ENCODE peak calls at places on chromosomes 5 and 9, in ten cellular contexts. D is neural crest cell, C is epithelial cell of proximal tubule, W is progenitor cell of endocrine pancreas, G is WTC11, O is left ventricle myocardium inferior, B is gastrocnemius medialis, Y is cardiac muscle cell, U is stomach, Q is tibial nerve. X is an unnamed sample.

GRCh38 chr5:60076746-60077145 is 183.2 kb upstream of the PDE4D start:
- DNase-seq in D (no peak), C (no peak), W (no peak), G (no peak), O (no peak), B (no peak), Y (no peak), U (no peak), Q (no peak), X (no peak)

GRCh38 chr9:37337301-37337905 is 85.1 kb upstream of the GRHPR start:
- DNase-seq in D (no peak), C (no peak), W (no peak), G (no peak), O (no peak), B (no peak), Y (no peak), U (no peak), Q (no peak), X (no peak)

GRCh38 chr5:141835928-141836667 is 42.1 kb downstream of the PCDH1 start:
- DNase-seq in D (no peak), C (no peak), W (no peak), G (no peak), O (peak), B (no peak), Y (peak), U (no peak), Q (no peak), X (no peak)

GRCh38 chr9:115551396-115551795 is 433.4 kb upstream of the TNC start:
- DNase-seq in D (no peak), C (no peak), W (no peak), G (no peak), O (no peak), B (no peak), Y (peak), U (no peak), Q (no peak), X (no peak)

GRCh38 chr9:133088146-133088750 is 26.5 kb downstream of the CEL start:
- DNase-seq in D (no peak), C (no peak), W (no peak), G (no peak), O (no peak), B (no peak), Y (no peak), U (no peak), Q (no peak), X (no peak)

GRCh38 chr9:13367784-13368183 is 88.3 kb upstream of the MPDZ start:
- DNase-seq in D (no peak), C (no peak), W (no peak), G (no peak), O (no peak), B (no peak), Y (no peak), U (no peak), Q (no peak), X (no peak)

GRCh38 chr9:86222667-86223066 is 36.8 kb downstream of the C9orf153 start:
- DNase-seq in D (no peak), C (no peak), W (no peak), G (no peak), O (no peak), B (no peak), Y (no peak), U (no peak), Q (no peak), X (no peak)

GRCh38 chr5:165035520-165035919 is 1530.1 kb downstream of the MAT2B start:
- DNase-seq in D (no peak), C (no peak), W (no peak), G (no peak), O (no peak), B (no peak), Y (no peak), U (no peak), Q (no peak), X (no peak)

GRCh38 chr5:140041492-140042421 is 1.3 kb downstream of the NRG2 start:
- DNase-seq in D (peak), C (no peak), W (peak), G (peak), O (peak), B (peak), Y (peak), U (peak), Q (peak), X (peak)

GRCh38 chr9:34628656-34629491 is at the start of gene ARID3C:
- DNase-seq in D (no peak), C (no peak), W (peak), G (peak), O (no peak), B (no peak), Y (peak), U (peak), Q (no peak), X (peak)

GRCh38 chr5:132639706-132640130 is 18.3 kb upstream of the IL13 start:
- DNase-seq in D (no peak), C (no peak), W (no peak), G (no peak), O (no peak), B (no peak), Y (no peak), U (no peak), Q (no peak), X (no peak)

GRCh38 chr9:91047993-91048607 is 246.5 kb downstream of the SYK start:
- DNase-seq in D (no peak), C (peak), W (no peak), G (no peak), O (no peak), B (no peak), Y (peak), U (no peak), Q (no peak), X (no peak)

GRCh38 chr9:35499029-35499700 is 9.3 kb downstream of the RUSC2 start:
- DNase-seq in D (no peak), C (no peak), W (no peak), G (no peak), O (no peak), B (no peak), Y (no peak), U (no peak), Q (no peak), X (no peak)

GRCh38 chr5:173474881-173475287 is 141.6 kb downstream of the BOD1 start:
- DNase-seq in D (no peak), C (no peak), W (no peak), G (no peak), O (no peak), B (no peak), Y (peak), U (no peak), Q (no peak), X (no peak)

GRCh38 chr5:59988396-59988795 is 94.9 kb upstream of the PDE4D start:
- DNase-seq in D (no peak), C (no peak), W (no peak), G (no peak), O (no peak), B (no peak), Y (no peak), U (no peak), Q (no peak), X (no peak)

GRCh38 chr9:125932012-125932411 is 184.8 kb downstream of the PBX3 start:
- DNase-seq in D (no peak), C (peak), W (no peak), G (no peak), O (no peak), B (no peak), Y (peak), U (no peak), Q (no peak), X (no peak)

GRCh38 chr5:116068028-116068632 is 16.7 kb upstream of the COMMD10 start:
- DNase-seq in D (peak), C (no peak), W (no peak), G (no peak), O (no peak), B (no peak), Y (peak), U (no peak), Q (peak), X (no peak)

GRCh38 chr5:75048457-75048953 is 3.9 kb downstream of the GCNT4 start:
- DNase-seq in D (no peak), C (no peak), W (no peak), G (no peak), O (no peak), B (no peak), Y (peak), U (no peak), Q (no peak), X (no peak)

GRCh38 chr9:130759738-130760137 is 66.2 kb downstream of the EXOSC2 start:
- DNase-seq in D (no peak), C (no peak), W (no peak), G (no peak), O (no peak), B (no peak), Y (no peak), U (no peak), Q (no peak), X (no peak)

GRCh38 chr5:146068977-146069779 is 36.2 kb downstream of the PLAC8L1 start:
- DNase-seq in D (no peak), C (no peak), W (no peak), G (no peak), O (no peak), B (no peak), Y (no peak), U (no peak), Q (no peak), X (no peak)

GRCh38 chr9:137299938-137300337 is 2.1 kb downstream of the NRARP start:
- DNase-seq in D (no peak), C (no peak), W (peak), G (peak), O (peak), B (no peak), Y (no peak), U (no peak), Q (no peak), X (peak)

GRCh38 chr9:114371986-114372917 is 15.5 kb downstream of the AKNA start:
- DNase-seq in D (no peak), C (peak), W (no peak), G (no peak), O (no peak), B (no peak), Y (peak), U (no peak), Q (no peak), X (no peak)

GRCh38 chr5:171242521-171242920 is 66.5 kb upstream of the TLX3 start:
- DNase-seq in D (no peak), C (no peak), W (no peak), G (no peak), O (no peak), B (no peak), Y (peak), U (no peak), Q (no peak), X (no peak)

GRCh38 chr9:99264070-99264469 is 42.0 kb downstream of the SEC61B start:
- DNase-seq in D (no peak), C (no peak), W (no peak), G (peak), O (no peak), B (no peak), Y (peak), U (no peak), Q (no peak), X (no peak)

GRCh38 chr9:126480810-126481209 is 132.9 kb upstream of the LMX1B start:
- DNase-seq in D (no peak), C (no peak), W (no peak), G (no peak), O (no peak), B (no peak), Y (no peak), U (no peak), Q (no peak), X (no peak)

GRCh38 chr9:120729796-120730195 is 15.5 kb upstream of the MEGF9 start:
- DNase-seq in D (no peak), C (no peak), W (no peak), G (peak), O (no peak), B (no peak), Y (no peak), U (no peak), Q (no peak), X (no peak)

GRCh38 chr5:80706835-80707447 is 52.2 kb upstream of the DHFR start:
- DNase-seq in D (no peak), C (no peak), W (no peak), G (no peak), O (no peak), B (no peak), Y (no peak), U (no peak), Q (no peak), X (no peak)

GRCh38 chr5:2759696-2760461 is 8.4 kb upstream of the IRX2 start:
- DNase-seq in D (no peak), C (no peak), W (no peak), G (no peak), O (no peak), B (no peak), Y (no peak), U (no peak), Q (no peak), X (no peak)

GRCh38 chr5:122259995-122260394 is 52.0 kb upstream of the SNCAIP start:
- DNase-seq in D (no peak), C (peak), W (no peak), G (no peak), O (no peak), B (no peak), Y (peak), U (no peak), Q (no peak), X (no peak)

GRCh38 chr5:154470949-154471870 is 6.8 kb downstream of the HAND1 start:
- DNase-seq in D (no peak), C (no peak), W (no peak), G (no peak), O (no peak), B (no peak), Y (no peak), U (no peak), Q (no peak), X (no peak)

GRCh38 chr9:121560921-121561320 is 61.3 kb upstream of the GGTA1 start:
- DNase-seq in D (no peak), C (no peak), W (no peak), G (no peak), O (no peak), B (no peak), Y (no peak), U (no peak), Q (no peak), X (no peak)

GRCh38 chr9:19992556-19992955 is 203.7 kb upstream of the SLC24A2 start:
- DNase-seq in D (no peak), C (peak), W (no peak), G (no peak), O (no peak), B (no peak), Y (peak), U (no peak), Q (no peak), X (no peak)

GRCh38 chr5:9265391-9266287 is 280.2 kb downstream of the SEMA5A start:
- DNase-seq in D (no peak), C (no peak), W (no peak), G (peak), O (peak), B (no peak), Y (peak), U (no peak), Q (no peak), X (no peak)

GRCh38 chr5:171610053-171610452 is 175.6 kb upstream of the SMIM23 start:
- DNase-seq in D (no peak), C (no peak), W (no peak), G (no peak), O (no peak), B (no peak), Y (no peak), U (no peak), Q (no peak), X (no peak)

GRCh38 chr9:128206484-128206883 is 3.3 kb downstream of the DNM1 start:
- DNase-seq in D (no peak), C (no peak), W (no peak), G (no peak), O (no peak), B (no peak), Y (no peak), U (no peak), Q (no peak), X (no peak)

GRCh38 chr5:152501294-152501693 is 96.2 kb upstream of the NMUR2 start:
- DNase-seq in D (no peak), C (no peak), W (no peak), G (no peak), O (no peak), B (no peak), Y (no peak), U (no peak), Q (no peak), X (no peak)

GRCh38 chr5:91225848-91226686 is 157.1 kb downstream of the ARRDC3 start:
- DNase-seq in D (no peak), C (no peak), W (peak), G (peak), O (no peak), B (no peak), Y (no peak), U (peak), Q (no peak), X (no peak)
- TF ChIP-seq CTCF in D (peak), C (peak), W (peak), G (peak), O (peak), B (peak), Y (no peak), U (no peak), Q (no peak), X (no peak)

DNA sequence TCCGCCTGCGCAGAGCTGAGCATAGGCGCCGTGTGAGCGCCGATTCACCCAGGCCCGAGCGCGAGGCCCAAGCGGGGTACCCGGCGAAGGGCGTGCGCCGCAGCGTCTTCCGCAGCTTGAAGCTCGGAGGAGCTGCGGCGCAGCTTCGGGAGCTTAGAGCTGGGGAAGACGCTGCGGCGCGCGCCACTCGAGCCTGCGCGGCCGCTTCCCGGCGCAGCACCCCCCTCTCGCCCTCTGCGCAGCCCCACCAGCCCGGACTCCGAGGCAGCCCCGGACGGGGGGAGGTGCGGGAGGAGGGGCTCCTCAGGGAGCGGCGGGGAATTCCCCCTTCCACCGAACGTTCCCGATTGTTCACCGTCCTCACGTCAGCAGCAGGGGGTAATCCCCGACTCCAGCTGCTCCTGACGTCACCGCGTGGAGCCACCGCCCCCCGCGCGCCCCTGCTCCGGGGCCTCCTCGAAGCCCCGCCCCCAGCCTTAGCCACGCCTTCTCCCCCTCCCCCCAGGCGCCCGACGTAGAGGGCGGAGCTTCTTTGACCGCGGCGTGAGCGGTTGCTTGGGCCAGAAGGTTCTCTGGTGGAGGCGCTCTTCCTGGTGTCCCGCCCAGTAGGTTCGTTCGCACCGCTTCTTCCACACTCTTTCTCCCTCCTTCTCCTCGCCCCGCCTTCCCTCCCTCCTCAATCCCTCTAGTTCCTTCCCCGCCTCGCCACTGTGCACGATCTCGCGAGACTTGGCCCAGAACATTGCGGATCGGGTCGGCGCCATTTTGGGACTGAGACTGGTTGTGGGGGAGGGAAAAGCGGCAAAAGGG is at the start of gene GPBP1:
- DNase-seq in D (peak), C (peak), W (peak), G (peak), O (peak), B (peak), Y (peak), U (peak), Q (peak), X (peak)
- TF ChIP-seq CTCF in D (no peak), C (no peak), W (no peak), G (no peak), O (no peak), B (no peak), Y (peak), U (no peak), Q (no peak), X (no peak)

GRCh38 chr5:120852222-120852860 is 388.2 kb downstream of the PRR16 start:
- DNase-seq in D (no peak), C (no peak), W (no peak), G (peak), O (no peak), B (no peak), Y (no peak), U (no peak), Q (no peak), X (no peak)
- TF ChIP-seq CTCF in D (no peak), C (no peak), W (no peak), G (no peak), O (no peak), B (no peak), Y (no peak), U (no peak), Q (no peak), X (no peak)

DNA sequence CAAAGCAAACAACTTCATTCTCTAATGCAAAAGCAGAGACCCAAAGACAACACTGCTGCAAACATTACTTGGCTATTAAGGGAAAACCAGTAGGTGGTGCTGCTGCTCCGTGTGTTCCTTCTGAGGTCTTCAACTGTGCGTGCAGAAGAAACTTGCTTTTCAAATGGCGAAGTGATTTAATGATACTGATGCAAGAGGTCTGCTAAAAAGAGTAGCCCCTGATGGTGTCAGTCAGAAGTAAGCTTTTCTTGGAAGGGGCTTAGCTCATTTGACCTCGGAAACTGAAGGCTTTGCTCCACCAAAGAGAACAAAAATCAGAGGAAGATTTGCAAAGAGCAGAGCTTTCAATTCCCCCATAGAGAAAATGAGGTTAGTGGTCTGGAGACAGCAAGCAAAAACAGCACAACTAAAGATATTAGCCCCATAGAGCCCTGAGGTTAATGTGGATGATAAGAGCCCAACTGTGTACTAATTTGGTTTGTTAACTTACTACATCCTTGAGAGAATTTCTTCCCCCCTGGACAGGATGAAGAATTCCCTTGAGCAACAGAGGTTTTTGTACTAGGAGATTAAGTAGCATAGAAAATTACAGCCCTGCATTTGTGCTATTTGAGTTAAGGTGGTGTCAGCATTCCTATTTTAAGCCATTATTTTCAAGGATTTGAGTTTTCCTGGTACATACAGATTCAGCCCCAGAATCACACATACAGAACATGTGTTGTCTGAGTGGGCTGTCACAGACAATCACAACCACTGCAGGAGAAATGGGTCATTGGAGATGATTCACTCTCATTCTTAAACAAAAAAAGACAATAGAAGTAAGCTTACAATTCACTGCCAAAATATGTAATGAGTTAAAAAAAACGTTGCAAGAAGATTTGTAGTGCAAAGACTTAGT is 153.2 kb upstream of the C9orf72 start:
- DNase-seq in D (peak), C (peak), W (peak), G (peak), O (peak), B (peak), Y (peak), U (peak), Q (peak), X (peak)
- TF ChIP-seq CTCF in D (peak), C (peak), W (peak), G (peak), O (peak), B (peak), Y (peak), U (no peak), Q (peak), X (peak)

DNA sequence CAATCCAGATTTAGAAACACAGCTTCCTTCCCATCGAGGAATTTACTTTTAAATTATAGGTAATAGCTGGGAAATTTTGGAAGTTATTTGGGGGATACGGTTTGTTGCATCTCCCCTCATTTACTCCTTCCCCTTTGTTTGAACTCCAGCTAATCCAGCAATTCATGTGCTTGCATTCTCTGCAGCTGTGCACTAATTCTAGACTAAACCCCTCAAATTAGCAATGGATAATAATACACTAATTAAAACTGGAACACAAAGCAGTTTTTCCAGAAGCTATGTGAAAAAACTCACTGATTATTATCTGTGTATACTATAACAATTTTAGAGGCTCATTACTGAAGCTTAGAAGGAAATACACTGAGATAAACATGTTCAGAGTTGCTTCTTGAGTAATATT is 751.2 kb upstream of the ZNF608 start:
- DNase-seq in D (no peak), C (no peak), W (no peak), G (no peak), O (no peak), B (no peak), Y (no peak), U (no peak), Q (no peak), X (no peak)
- TF ChIP-seq CTCF in D (no peak), C (no peak), W (no peak), G (no peak), O (no peak), B (no peak), Y (no peak), U (no peak), Q (no peak), X (no peak)

X was measured in glutamatergic neuron.